ENCODE peak calls at places on chromosomes 1 and 21, in six cellular contexts. A, Z, P, L, Y and E are unnamed samples.

GRCh38 chr1:13616234-13616633 is 32.6 kb downstream of the PDPN start:
- DNase-seq in A (no peak), Z (no peak), P (no peak), L (no peak), Y (no peak), E (no peak)

GRCh38 chr1:115544131-115544530 is 97.6 kb upstream of the VANGL1 start:
- DNase-seq in A (no peak), Z (no peak), P (no peak), L (no peak), Y (no peak), E (no peak)

GRCh38 chr1:51957618-51958017 is 32.9 kb downstream of the RAB3B start:
- DNase-seq in A (no peak), Z (no peak), P (no peak), L (no peak), Y (no peak), E (no peak)

GRCh38 chr1:183808296-183809027 is 3.5 kb downstream of the RGL1 start:
- DNase-seq in A (no peak), Z (no peak), P (no peak), L (no peak), Y (no peak), E (no peak)

GRCh38 chr1:163372576-163372975 is 50.8 kb downstream of the NUF2 start:
- DNase-seq in A (no peak), Z (no peak), P (no peak), L (no peak), Y (no peak), E (no peak)

GRCh38 chr1:47881505-47882442 is 115.4 kb downstream of the TRABD2B start:
- DNase-seq in A (no peak), Z (no peak), P (peak; percentile 61), L (no peak), Y (no peak), E (no peak)

GRCh38 chr1:155871390-155871789 is 12.0 kb downstream of the SYT11 start:
- DNase-seq in A (no peak), Z (no peak), P (peak; percentile 28), L (no peak), Y (no peak), E (peak; percentile 97)

GRCh38 chr21:33025471-33026298 is at the start of gene OLIG2:
- DNase-seq in A (no peak), Z (no peak), P (no peak), L (no peak), Y (no peak), E (peak; percentile 98)

GRCh38 chr21:45330075-45330781 is 42.5 kb upstream of the POFUT2 start:
- DNase-seq in A (no peak), Z (peak; percentile 93), P (peak; percentile 82), L (no peak), Y (peak; percentile 65), E (no peak)

GRCh38 chr1:73868824-73869223 is 329.2 kb downstream of the LRRIQ3 start:
- DNase-seq in A (no peak), Z (no peak), P (no peak), L (no peak), Y (no peak), E (no peak)

GRCh38 chr21:16193758-16194606 is 464.2 kb downstream of the USP25 start:
- DNase-seq in A (no peak), Z (peak; percentile 81), P (peak; percentile 65), L (no peak), Y (peak; percentile 85), E (peak; percentile 83)

GRCh38 chr1:202858306-202858705 is 30.6 kb downstream of the RABIF start:
- DNase-seq in A (no peak), Z (no peak), P (peak; percentile 41), L (no peak), Y (peak; percentile 20), E (no peak)

GRCh38 chr1:159790237-159790917 is 9.6 kb downstream of the DUSP23 start:
- DNase-seq in A (no peak), Z (peak; percentile 36), P (peak; percentile 47), L (no peak), Y (peak; percentile 33), E (no peak)

GRCh38 chr1:219772265-219773036 is 155.9 kb downstream of the SLC30A10 start:
- DNase-seq in A (no peak), Z (no peak), P (no peak), L (no peak), Y (no peak), E (no peak)

GRCh38 chr1:3454811-3455618 is 550 bp downstream of the ARHGEF16 start:
- DNase-seq in A (no peak), Z (no peak), P (peak; percentile 84), L (no peak), Y (no peak), E (no peak)

GRCh38 chr1:24283326-24284155 is 35.6 kb upstream of the GRHL3 start:
- DNase-seq in A (no peak), Z (peak; percentile 89), P (peak; percentile 34), L (no peak), Y (peak; percentile 25), E (no peak)

GRCh38 chr1:31548518-31548898 is 27.8 kb upstream of the TINAGL1 start:
- DNase-seq in A (no peak), Z (no peak), P (peak; percentile 66), L (no peak), Y (no peak), E (no peak)

GRCh38 chr1:240194120-240194519 is 102.4 kb downstream of the FMN2 start:
- DNase-seq in A (no peak), Z (no peak), P (no peak), L (no peak), Y (peak; percentile 25), E (no peak)

GRCh38 chr21:37899141-37899540 is 17.1 kb downstream of the KCNJ6 start:
- DNase-seq in A (no peak), Z (no peak), P (no peak), L (no peak), Y (no peak), E (no peak)

GRCh38 chr1:39117985-39118384 is 86.5 kb upstream of the MACF1 start:
- DNase-seq in A (no peak), Z (no peak), P (no peak), L (no peak), Y (no peak), E (no peak)

GRCh38 chr1:115840615-115841460 is at the start of gene NHLH2:
- DNase-seq in A (no peak), Z (no peak), P (no peak), L (no peak), Y (peak; percentile 19), E (no peak)

GRCh38 chr1:59669752-59670312 is 144.9 kb upstream of the HOOK1 start:
- DNase-seq in A (no peak), Z (no peak), P (peak; percentile 49), L (no peak), Y (peak; percentile 91), E (peak; percentile 86)

GRCh38 chr1:62870148-62870547 is 86.2 kb downstream of the ATG4C start:
- DNase-seq in A (no peak), Z (no peak), P (no peak), L (no peak), Y (no peak), E (no peak)

GRCh38 chr1:27885114-27885528 is 12.8 kb downstream of the THEMIS2 start:
- DNase-seq in A (no peak), Z (no peak), P (no peak), L (no peak), Y (no peak), E (no peak)

GRCh38 chr21:44496900-44497550 is 41.7 kb downstream of the LRRC3 start:
- DNase-seq in A (no peak), Z (no peak), P (no peak), L (no peak), Y (no peak), E (no peak)

GRCh38 chr1:40870135-40870728 is 8.1 kb upstream of the CITED4 start:
- DNase-seq in A (no peak), Z (no peak), P (no peak), L (no peak), Y (peak; percentile 52), E (no peak)

GRCh38 chr1:70319750-70320149 is 34.8 kb downstream of the ANKRD13C start:
- DNase-seq in A (no peak), Z (peak; percentile 45), P (no peak), L (no peak), Y (peak; percentile 56), E (no peak)

GRCh38 chr21:41662761-41663160 is 104.1 kb downstream of the RIPK4 start:
- DNase-seq in A (no peak), Z (no peak), P (no peak), L (no peak), Y (no peak), E (no peak)

GRCh38 chr1:1162597-1163537 is 10.8 kb upstream of the TTLL10 start:
- DNase-seq in A (no peak), Z (no peak), P (peak; percentile 93), L (no peak), Y (no peak), E (no peak)

GRCh38 chr21:40054403-40054802 is 187.2 kb downstream of the PCP4 start:
- DNase-seq in A (no peak), Z (no peak), P (peak; percentile 23), L (no peak), Y (no peak), E (no peak)

GRCh38 chr1:46749403-46749802 is 30.5 kb upstream of the EFCAB14 start:
- DNase-seq in A (no peak), Z (no peak), P (no peak), L (no peak), Y (no peak), E (no peak)

GRCh38 chr21:14864211-14865021 is 200.4 kb downstream of the NRIP1 start:
- DNase-seq in A (peak; percentile 25), Z (peak; percentile 78), P (peak; percentile 90), L (no peak), Y (peak; percentile 83), E (peak; percentile 85)

GRCh38 chr1:28091043-28091781 is 2.8 kb upstream of the EYA3 start:
- DNase-seq in A (peak; percentile 74), Z (peak; percentile 63), P (peak; percentile 81), L (peak; percentile 67), Y (peak; percentile 32), E (peak; percentile 74)

GRCh38 chr1:21587602-21587953 is 78.4 kb downstream of the ALPL start:
- DNase-seq in A (no peak), Z (no peak), P (no peak), L (no peak), Y (no peak), E (no peak)

GRCh38 chr21:41885341-41886024 is 6.3 kb upstream of the PRDM15 start:
- DNase-seq in A (no peak), Z (no peak), P (no peak), L (no peak), Y (no peak), E (no peak)

GRCh38 chr1:60185684-60186083 is 112.1 kb upstream of the C1orf87 start:
- DNase-seq in A (no peak), Z (no peak), P (no peak), L (no peak), Y (no peak), E (no peak)

GRCh38 chr1:228101614-228101993 is 1.5 kb downstream of the C1orf35 start:
- DNase-seq in A (no peak), Z (no peak), P (no peak), L (peak; percentile 50), Y (no peak), E (no peak)

GRCh38 chr21:45875881-45876280 is 105.7 kb upstream of the COL6A1 start:
- DNase-seq in A (no peak), Z (no peak), P (no peak), L (no peak), Y (no peak), E (no peak)

GRCh38 chr1:201007481-201007880 is 16.0 kb downstream of the KIF21B start:
- DNase-seq in A (no peak), Z (no peak), P (no peak), L (no peak), Y (no peak), E (no peak)

GRCh38 chr1:175540928-175541645 is 202.3 kb downstream of the TNR start:
- DNase-seq in A (no peak), Z (no peak), P (no peak), L (no peak), Y (no peak), E (no peak)